ENCODE peak calls at places on chromosomes 2 and 18, in eight cellular contexts. L, G, K, B, H, C, M and N are unnamed samples. For H3K36me3, the result is how much of the 10 kb centered on the place peaks cover.

GRCh38 chr2:54879598-54880355 is 156.3 kb downstream of the EML6 start:
- DNase-seq in C (no peak), H (peak), M (no peak), L (no peak), B (peak), K (no peak), G (no peak), N (no peak)

GRCh38 chr2:122136071-122136470 is 380.6 kb downstream of the TSN start:
- DNase-seq in M (peak), L (no peak), K (peak), B (no peak), H (peak), C (no peak), G (peak), N (no peak)

GRCh38 chr2:95057535-95058453 is 32.3 kb downstream of the MAL start:
- DNase-seq in C (no peak), B (no peak), L (no peak), K (no peak), G (no peak), H (no peak), M (no peak), N (no peak)

GRCh38 chr2:195486987-195487644 is 169.9 kb upstream of the SLC39A10 start:
- DNase-seq in B (peak), H (no peak), G (peak), M (peak), C (peak), K (no peak), L (peak), N (peak)

GRCh38 chr2:213086566-213086965 is 64.8 kb downstream of the IKZF2 start:
- DNase-seq in H (no peak), K (peak), M (peak), B (no peak), G (no peak), C (peak), L (no peak), N (no peak)

GRCh38 chr2:42392191-42392590 is 31.2 kb upstream of the COX7A2L start:
- DNase-seq in K (no peak), L (no peak), C (no peak), B (no peak), G (no peak), M (no peak), H (no peak), N (no peak)

GRCh38 chr18:24850532-24850931 is 390.1 kb downstream of the HRH4 start:
- DNase-seq in K (peak), C (no peak), H (no peak), M (no peak), G (no peak), L (no peak), B (no peak), N (no peak)

GRCh38 chr2:197306691-197307030 is 3.9 kb downstream of the ANKRD44 start:
- DNase-seq in K (no peak), C (no peak), M (no peak), L (no peak), H (no peak), G (peak), B (no peak), N (no peak)

GRCh38 chr2:100948965-100949364 is 53.1 kb upstream of the RPL31 start:
- DNase-seq in G (no peak), C (no peak), L (no peak), H (no peak), K (no peak), B (no peak), M (no peak), N (no peak)

GRCh38 chr2:168703926-168704325 is 98.5 kb upstream of the NOSTRIN start:
- DNase-seq in M (no peak), G (no peak), H (no peak), B (no peak), K (no peak), C (no peak), L (no peak), N (no peak)

GRCh38 chr2:172734711-172735645 is 667 bp upstream of the RAPGEF4 start:
- DNase-seq in L (no peak), C (no peak), K (peak), M (peak), H (no peak), G (peak), B (no peak), N (no peak)

GRCh38 chr2:168550670-168551069 is 94.6 kb downstream of the CERS6 start:
- DNase-seq in B (no peak), C (no peak), K (peak), M (no peak), H (no peak), L (no peak), G (no peak), N (no peak)

GRCh38 chr2:182625814-182626213 is 90.2 kb upstream of the DNAJC10 start:
- DNase-seq in C (no peak), G (peak), B (no peak), H (no peak), L (no peak), K (peak), M (no peak), N (no peak)

GRCh38 chr2:112579280-112579679 is 5.1 kb upstream of the CHCHD5 start:
- DNase-seq in M (peak), L (peak), C (peak), H (no peak), G (peak), B (no peak), K (no peak), N (peak)

GRCh38 chr2:31404302-31404701 is 10.2 kb downstream of the XDH start:
- DNase-seq in K (no peak), B (no peak), G (no peak), M (no peak), L (no peak), C (no peak), H (no peak), N (no peak)

GRCh38 chr2:237932731-237933131 is 34.1 kb upstream of the UBE2F start:
- DNase-seq in B (no peak), L (no peak), C (peak), K (no peak), H (no peak), G (peak), M (peak), N (no peak)

GRCh38 chr2:37215255-37215654 is 16.1 kb downstream of the CEBPZ start:
- DNase-seq in K (no peak), G (no peak), L (no peak), C (no peak), B (no peak), M (peak), H (no peak), N (no peak)

GRCh38 chr2:37211212-37211611 is 14.9 kb downstream of the CEBPZOS start:
- DNase-seq in G (no peak), M (no peak), H (no peak), L (no peak), B (no peak), C (peak), K (no peak), N (no peak)

GRCh38 chr2:37211939-37212338 is 15.6 kb downstream of the CEBPZOS start:
- DNase-seq in C (no peak), L (no peak), K (no peak), G (no peak), H (no peak), B (no peak), M (no peak), N (no peak)
- H3K36me3 ChIP-seq in C (half or more), L (under half), K (half or more), G (under half), H (half or more), B (under half), M (half or more), N (under half)

GRCh38 chr18:6708880-6709279 is 20.6 kb upstream of the ARHGAP28 start:
- DNase-seq in G (no peak), M (no peak), B (no peak), C (no peak), L (no peak), K (no peak), H (no peak), N (no peak)
- TF ChIP-seq CTCF in G (no peak), M (no peak), B (no peak), C (no peak), L (no peak), K (no peak), H (no peak), N (no peak)

DNA sequence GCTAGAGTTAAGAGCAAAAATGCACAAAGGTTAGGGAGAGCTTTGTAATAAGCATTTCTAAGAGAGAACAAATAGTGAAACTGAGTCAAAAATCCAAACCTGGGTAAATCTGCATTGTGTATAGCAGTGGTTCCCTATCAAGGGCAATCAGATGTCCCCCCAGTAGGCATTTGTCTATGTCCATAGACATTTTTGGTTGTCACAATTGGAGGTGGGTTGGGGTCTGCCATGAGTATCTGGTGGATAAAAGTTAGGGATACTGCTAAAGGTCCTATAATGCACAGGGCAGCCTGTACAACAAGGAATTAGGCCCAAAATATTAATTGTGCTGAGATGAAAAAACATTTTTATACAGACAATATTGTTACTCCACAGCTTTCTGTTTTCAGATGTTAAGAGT is 21.0 kb downstream of the NOP58 start:
- DNase-seq in B (no peak), M (no peak), G (no peak), C (no peak), L (no peak), K (no peak), H (no peak), N (no peak)
- H3K36me3 ChIP-seq in B (under half), M (half or more), G (under half), C (half or more), L (under half), K (half or more), H (half or more), N (under half)

GRCh38 chr2:170156592-170156991 is 21.4 kb upstream of the MYO3B start:
- DNase-seq in M (no peak), K (no peak), C (no peak), B (no peak), H (no peak), L (no peak), G (no peak), N (no peak)

GRCh38 chr2:170157025-170157684 is 20.8 kb upstream of the MYO3B start:
- DNase-seq in B (no peak), G (peak), M (peak), K (no peak), H (no peak), L (no peak), C (peak), N (peak)

GRCh38 chr2:170155723-170156253 is 22.2 kb upstream of the MYO3B start:
- DNase-seq in G (no peak), M (peak), C (peak), K (no peak), H (no peak), L (no peak), B (no peak), N (no peak)

GRCh38 chr2:170152421-170152820 is 25.5 kb upstream of the MYO3B start:
- DNase-seq in L (no peak), C (no peak), K (no peak), M (no peak), G (no peak), B (no peak), H (no peak), N (no peak)

DNA sequence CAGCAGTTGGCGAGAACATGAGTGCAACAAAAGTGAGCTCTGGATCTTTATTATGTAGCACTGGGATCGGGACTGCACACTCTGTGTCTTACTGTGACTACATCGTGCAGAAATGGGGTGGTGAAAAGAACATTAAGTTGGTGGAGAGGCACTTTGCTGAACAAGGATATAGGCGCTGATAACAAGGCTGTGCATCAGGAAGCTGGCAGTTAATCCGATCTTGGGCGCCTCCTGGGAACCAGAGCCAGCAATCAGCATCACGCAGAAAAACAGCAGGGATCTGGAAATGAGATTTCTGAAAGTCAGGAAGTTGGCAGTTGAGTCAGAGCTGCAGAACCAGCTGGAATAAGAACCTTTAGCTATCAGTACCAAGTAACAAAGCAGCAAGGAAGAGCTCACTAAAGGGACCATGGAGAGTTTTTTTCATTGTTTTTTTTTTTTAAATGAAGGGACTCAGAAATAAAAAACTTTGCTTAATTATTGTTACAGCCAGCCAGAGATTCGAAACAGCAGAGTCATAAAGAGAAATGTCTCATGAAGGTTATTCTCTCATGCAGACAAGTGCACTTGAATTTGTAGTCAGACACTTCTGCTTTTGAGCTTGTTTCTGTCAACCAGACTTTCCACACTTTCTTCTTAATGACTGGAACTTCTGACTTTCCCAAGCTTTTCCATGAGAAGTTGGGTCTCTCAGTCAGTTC is 22.8 kb upstream of the MYO3B start:
- DNase-seq in G (peak), C (peak), K (peak), B (peak), H (peak), M (peak), L (no peak), N (no peak)
- TF ChIP-seq CTCF in G (no peak), C (no peak), K (no peak), B (no peak), H (no peak), M (no peak), L (no peak), N (no peak)

DNA sequence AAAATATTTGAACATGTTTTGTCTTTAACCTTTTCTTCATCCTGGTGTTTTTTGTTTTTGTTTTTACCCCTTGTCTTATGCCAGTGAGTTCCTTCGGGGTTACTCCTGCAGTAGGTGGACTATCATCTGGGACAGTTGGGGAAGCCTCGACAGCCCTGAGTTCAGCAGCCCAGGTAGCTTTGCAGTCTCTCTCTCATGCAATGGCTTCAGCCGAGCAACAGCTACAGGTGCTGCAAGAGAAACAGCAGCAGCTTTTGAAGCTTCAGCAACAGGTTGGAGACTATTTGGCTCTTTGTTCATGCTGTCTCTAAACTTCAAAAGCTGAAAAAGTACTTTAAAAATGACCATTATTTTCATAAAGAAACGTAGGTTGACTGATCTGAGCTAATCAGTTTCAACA is 106.3 kb downstream of the BIRC6 start:
- DNase-seq in M (no peak), K (no peak), G (no peak), H (no peak), B (no peak), C (no peak), L (no peak), N (no peak)
- H3K36me3 ChIP-seq in M (under half), K (under half), G (under half), H (under half), B (under half), C (under half), L (under half), N (under half)

GRCh38 chr2:204110250-204111183 is 174.0 kb downstream of the ICOS start:
- DNase-seq in C (no peak), G (no peak), K (no peak), L (no peak), B (no peak), H (no peak), M (peak), N (no peak)

GRCh38 chr2:204104821-204105220 is 168.3 kb downstream of the ICOS start:
- DNase-seq in K (no peak), B (no peak), H (no peak), M (no peak), C (no peak), L (no peak), G (no peak), N (no peak)

GRCh38 chr2:204109681-204110080 is 173.1 kb downstream of the ICOS start:
- DNase-seq in M (no peak), H (no peak), B (no peak), K (no peak), L (no peak), C (no peak), G (no peak), N (no peak)

GRCh38 chr2:204108874-204109295 is 172.3 kb downstream of the ICOS start:
- DNase-seq in C (no peak), B (no peak), G (no peak), M (no peak), L (no peak), K (no peak), H (no peak), N (no peak)

GRCh38 chr2:204108301-204108700 is 171.7 kb downstream of the ICOS start:
- DNase-seq in K (peak), C (peak), B (peak), H (peak), M (peak), G (no peak), L (no peak), N (no peak)
- TF ChIP-seq CTCF in K (peak), C (no peak), B (peak), H (peak), M (no peak), G (peak), L (no peak), N (peak)

DNA sequence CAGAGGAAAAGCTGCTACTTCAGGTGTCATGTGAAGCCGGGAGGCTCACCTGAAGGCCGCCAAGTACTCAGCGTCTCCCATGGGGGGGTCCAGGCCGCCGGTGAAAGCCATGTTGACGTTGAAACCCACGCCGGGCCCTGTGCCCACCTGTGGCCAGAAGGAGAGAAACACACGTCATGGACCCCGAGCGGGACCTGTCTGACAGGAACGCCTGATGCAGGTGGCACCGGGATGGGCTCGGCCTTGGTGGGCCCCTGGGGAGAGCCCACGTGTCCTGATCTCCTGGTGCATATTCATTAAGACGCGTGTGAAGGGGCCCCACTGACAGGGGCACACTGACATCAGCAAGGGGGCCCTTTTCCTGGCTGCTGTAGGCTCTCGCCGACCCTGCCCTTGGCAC is 233.2 kb downstream of the TWIST2 start:
- DNase-seq in M (no peak), H (no peak), C (no peak), K (no peak), G (no peak), L (no peak), B (no peak), N (no peak)
- H3K36me3 ChIP-seq in M (under half), H (under half), C (under half), K (under half), G (under half), L (under half), B (under half), N (under half)

GRCh38 chr2:50535971-50536759 is 495.8 kb downstream of the NRXN1 start:
- DNase-seq in B (peak), H (peak), G (peak), L (no peak), M (peak), C (peak), K (peak), N (no peak)
- TF ChIP-seq CTCF in B (peak), H (peak), G (peak), L (peak), M (peak), C (peak), K (peak), N (peak)

DNA sequence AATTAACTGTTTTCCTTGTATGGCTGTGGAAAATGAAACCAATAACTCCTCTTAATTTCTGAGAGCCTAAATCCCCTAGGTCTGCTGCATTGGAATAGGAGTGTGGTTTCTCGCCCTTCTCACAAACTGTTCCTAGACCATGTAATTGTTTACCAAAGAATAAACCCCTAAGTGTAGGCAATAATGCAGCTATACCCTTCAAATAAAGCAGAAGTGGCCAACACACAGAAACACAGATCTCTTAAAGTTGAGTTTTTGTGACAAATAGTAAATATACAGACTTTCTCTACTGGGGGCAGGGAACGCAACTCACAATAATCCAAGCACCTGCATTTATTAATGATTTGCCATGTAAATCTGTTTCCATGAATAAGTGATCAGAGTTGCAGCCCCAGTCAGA is 52.1 kb downstream of the RASGRP3 start:
- DNase-seq in B (no peak), C (no peak), L (no peak), G (no peak), K (no peak), M (no peak), H (no peak), N (no peak)
- H3K36me3 ChIP-seq in B (under half), C (under half), L (under half), G (under half), K (under half), M (under half), H (under half), N (under half)

DNA sequence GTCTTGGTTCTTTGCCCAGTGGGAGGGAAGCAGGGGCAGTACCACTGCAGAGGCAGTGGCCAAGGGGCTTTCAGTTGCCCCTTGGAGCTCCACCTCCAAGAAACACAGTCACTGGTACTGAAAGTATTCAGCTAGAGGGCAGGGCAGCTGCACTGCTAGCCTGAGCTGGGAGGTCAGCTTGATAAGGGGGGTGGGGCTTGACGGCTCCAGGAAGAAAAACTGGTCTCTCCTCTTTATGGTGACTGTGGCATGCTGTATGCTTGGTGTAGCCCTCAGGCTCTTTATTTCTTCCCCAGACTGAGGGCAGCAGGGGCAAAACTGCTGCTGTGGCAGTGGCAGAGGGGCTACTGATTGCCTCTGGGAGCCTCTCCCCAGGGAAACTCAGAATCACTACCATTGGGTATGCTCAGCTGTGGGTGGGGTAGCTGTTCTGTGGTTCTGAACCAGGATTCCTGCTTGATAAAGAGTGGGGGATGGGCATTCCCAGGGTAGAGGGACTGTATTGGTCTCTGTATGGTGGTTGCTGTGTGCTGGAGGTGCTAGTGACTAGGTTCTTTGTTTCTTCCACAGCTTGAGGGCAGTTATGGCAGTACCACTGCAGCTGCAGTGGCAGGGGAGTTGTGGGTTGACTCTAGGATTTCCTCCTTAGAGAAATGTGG is 134.6 kb upstream of the SCN7A start:
- DNase-seq in M (no peak), K (peak), B (no peak), L (no peak), H (no peak), G (peak), C (no peak), N (no peak)
- TF ChIP-seq CTCF in M (no peak), K (no peak), B (no peak), L (no peak), H (no peak), G (no peak), C (no peak), N (no peak)